ENCODE peak calls at places on chromosomes 6 and 20, in seven cellular contexts. S is GM04503; Y is T1000; W is GM06990; A is skeletal muscle cell; X is cardiac muscle cell; K is CD8-positive, alpha-beta T cell. P is an unnamed sample.

GRCh38 chr6:170223718-170224693 is 66.9 kb downstream of the DLL1 start:
- DNase-seq in S (no peak), Y (no peak), W (no peak), A (no peak), X (no peak), K (no peak), P (no peak)

GRCh38 chr6:7769702-7770101 is 43.8 kb downstream of the BMP6 start:
- DNase-seq in S (no peak), Y (no peak), W (no peak), A (no peak), X (no peak), K (no peak), P (no peak)

GRCh38 chr6:149335924-149336323 is 18.4 kb downstream of the TAB2 start:
- DNase-seq in S (peak), Y (no peak), W (no peak), A (peak), X (no peak), K (no peak), P (no peak)

GRCh38 chr6:150756170-150756569 is 109.3 kb upstream of the MTHFD1L start:
- DNase-seq in S (no peak), Y (peak), W (no peak), A (no peak), X (no peak), K (no peak), P (no peak)

GRCh38 chr20:53582574-53583351 is 10.9 kb downstream of the ZNF217 start:
- DNase-seq in S (peak), Y (peak), W (no peak), A (peak), X (no peak), K (no peak), P (no peak)

GRCh38 chr6:30493643-30494250 is 4.4 kb downstream of the HLA-E start:
- DNase-seq in S (no peak), Y (no peak), W (no peak), A (no peak), X (no peak), K (no peak), P (no peak)

GRCh38 chr6:130848945-130849344 is 21.7 kb downstream of the SMLR1 start:
- DNase-seq in S (no peak), Y (no peak), W (no peak), A (no peak), X (no peak), K (no peak), P (no peak)

GRCh38 chr20:64156136-64156885 is 7.9 kb upstream of the MYT1 start:
- DNase-seq in S (no peak), Y (no peak), W (no peak), A (no peak), X (no peak), K (no peak), P (no peak)

GRCh38 chr6:12870033-12870432 is 153.5 kb downstream of the PHACTR1 start:
- DNase-seq in S (no peak), Y (no peak), W (no peak), A (no peak), X (no peak), K (no peak), P (no peak)